ENCODE peak calls at places on chromosomes 11 and 22, in seven cellular contexts. One of them, this sample, is unnamed.

GRCh38 chr11:65373839-65374580 is 8.4 kb downstream of the SLC25A45 start:
- DNase-seq in stomach: no peak
- DNase-seq in A549: no peak
- DNase-seq in body of pancreas: no peak
- DNase-seq in tibial nerve: no peak
- DNase-seq in ovary: no peak
- DNase-seq in IMR-90: no peak
- DNase-seq in this sample: no peak

GRCh38 chr11:12137938-12138731 is 27.7 kb downstream of the MICAL2 start:
- DNase-seq in ovary: no peak
- DNase-seq in stomach: no peak
- DNase-seq in body of pancreas: no peak
- DNase-seq in tibial nerve: no peak
- DNase-seq in A549: peak; percentile 47
- DNase-seq in IMR-90: peak; percentile 98
- DNase-seq in this sample: no peak

GRCh38 chr11:131099746-131100145 is 183.5 kb upstream of the SNX19 start:
- DNase-seq in body of pancreas: no peak
- DNase-seq in A549: no peak
- DNase-seq in ovary: no peak
- DNase-seq in IMR-90: peak; percentile 36
- DNase-seq in tibial nerve: no peak
- DNase-seq in stomach: no peak
- DNase-seq in this sample: no peak

GRCh38 chr11:65553301-65554001 is 4.7 kb downstream of the LTBP3 start:
- DNase-seq in body of pancreas: no peak
- DNase-seq in A549: no peak
- DNase-seq in IMR-90: no peak
- DNase-seq in tibial nerve: no peak
- DNase-seq in ovary: peak; percentile 41
- DNase-seq in stomach: no peak
- DNase-seq in this sample: no peak

GRCh38 chr11:68596231-68596630 is 88.1 kb upstream of the GAL start:
- DNase-seq in stomach: no peak
- DNase-seq in ovary: no peak
- DNase-seq in A549: no peak
- DNase-seq in body of pancreas: no peak
- DNase-seq in IMR-90: no peak
- DNase-seq in tibial nerve: no peak
- DNase-seq in this sample: no peak

GRCh38 chr22:17576475-17576874 is 13.2 kb downstream of the SLC25A18 start:
- DNase-seq in IMR-90: peak; percentile 65
- DNase-seq in A549: no peak
- DNase-seq in tibial nerve: no peak
- DNase-seq in body of pancreas: no peak
- DNase-seq in stomach: no peak
- DNase-seq in ovary: no peak
- DNase-seq in this sample: no peak

GRCh38 chr11:69297225-69297925 is 3.4 kb downstream of the MYEOV start:
- DNase-seq in body of pancreas: peak; percentile 86
- DNase-seq in A549: peak; percentile 97
- DNase-seq in stomach: peak; percentile 92
- DNase-seq in tibial nerve: peak; percentile 90
- DNase-seq in ovary: peak; percentile 66
- DNase-seq in IMR-90: peak; percentile 99
- DNase-seq in this sample: peak; percentile 56

GRCh38 chr22:27877501-27877900 is 41.6 kb downstream of the PITPNB start:
- DNase-seq in body of pancreas: no peak
- DNase-seq in ovary: no peak
- DNase-seq in stomach: no peak
- DNase-seq in IMR-90: no peak
- DNase-seq in tibial nerve: no peak
- DNase-seq in A549: no peak
- DNase-seq in this sample: no peak

DNA sequence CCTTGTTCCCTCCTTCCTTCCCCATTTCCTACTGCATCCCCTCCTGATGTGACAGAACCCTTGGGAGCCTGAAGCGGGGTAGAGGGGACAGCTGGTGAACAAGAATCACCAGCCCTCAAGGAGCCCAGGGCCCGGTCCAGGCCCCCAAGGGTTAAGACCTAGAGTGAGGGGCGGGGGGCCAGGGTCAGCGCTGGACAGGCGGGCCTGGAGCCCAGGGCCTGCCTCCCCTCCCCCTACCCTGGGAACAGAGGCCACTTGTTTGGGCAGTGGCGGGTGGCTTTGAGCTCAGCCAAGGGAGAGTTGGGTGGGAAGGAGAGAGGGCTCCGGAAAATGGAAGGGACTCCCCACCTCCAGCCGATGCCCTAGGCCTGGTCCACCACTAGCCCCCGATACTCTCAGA is 2.1 kb downstream of the ARAP1 start:
- DNase-seq in A549: no peak
- DNase-seq in tibial nerve: no peak
- DNase-seq in ovary: no peak
- DNase-seq in IMR-90: no peak
- DNase-seq in stomach: no peak
- DNase-seq in body of pancreas: no peak
- DNase-seq in this sample: no peak
- H3K9me3 ChIP-seq in A549: no peaks in the 10 kb centered on the region
- H3K9me3 ChIP-seq in tibial nerve: no peaks in the 10 kb centered on the region
- H3K9me3 ChIP-seq in ovary: no peaks in the 10 kb centered on the region
- H3K9me3 ChIP-seq in IMR-90: no peaks in the 10 kb centered on the region
- H3K9me3 ChIP-seq in stomach: no peaks in the 10 kb centered on the region
- H3K9me3 ChIP-seq in body of pancreas: no peaks in the 10 kb centered on the region
- H3K9me3 ChIP-seq in this sample: no peaks in the 10 kb centered on the region

GRCh38 chr11:18384157-18384641 is 10.2 kb upstream of the LDHA start:
- DNase-seq in stomach: peak; percentile 63
- DNase-seq in A549: peak; percentile 94
- DNase-seq in IMR-90: peak; percentile 79
- DNase-seq in tibial nerve: peak; percentile 49
- DNase-seq in body of pancreas: peak; percentile 80
- DNase-seq in ovary: peak; percentile 68
- DNase-seq in this sample: no peak
- TF ChIP-seq POLR2A in stomach: no peak
- TF ChIP-seq POLR2A in A549: no peak
- TF ChIP-seq POLR2A in IMR-90: no peak
- TF ChIP-seq POLR2A in tibial nerve: no peak
- TF ChIP-seq POLR2A in body of pancreas: peak; percentile 27
- TF ChIP-seq POLR2A in ovary: no peak
- TF ChIP-seq POLR2A in this sample: no peak

DNA sequence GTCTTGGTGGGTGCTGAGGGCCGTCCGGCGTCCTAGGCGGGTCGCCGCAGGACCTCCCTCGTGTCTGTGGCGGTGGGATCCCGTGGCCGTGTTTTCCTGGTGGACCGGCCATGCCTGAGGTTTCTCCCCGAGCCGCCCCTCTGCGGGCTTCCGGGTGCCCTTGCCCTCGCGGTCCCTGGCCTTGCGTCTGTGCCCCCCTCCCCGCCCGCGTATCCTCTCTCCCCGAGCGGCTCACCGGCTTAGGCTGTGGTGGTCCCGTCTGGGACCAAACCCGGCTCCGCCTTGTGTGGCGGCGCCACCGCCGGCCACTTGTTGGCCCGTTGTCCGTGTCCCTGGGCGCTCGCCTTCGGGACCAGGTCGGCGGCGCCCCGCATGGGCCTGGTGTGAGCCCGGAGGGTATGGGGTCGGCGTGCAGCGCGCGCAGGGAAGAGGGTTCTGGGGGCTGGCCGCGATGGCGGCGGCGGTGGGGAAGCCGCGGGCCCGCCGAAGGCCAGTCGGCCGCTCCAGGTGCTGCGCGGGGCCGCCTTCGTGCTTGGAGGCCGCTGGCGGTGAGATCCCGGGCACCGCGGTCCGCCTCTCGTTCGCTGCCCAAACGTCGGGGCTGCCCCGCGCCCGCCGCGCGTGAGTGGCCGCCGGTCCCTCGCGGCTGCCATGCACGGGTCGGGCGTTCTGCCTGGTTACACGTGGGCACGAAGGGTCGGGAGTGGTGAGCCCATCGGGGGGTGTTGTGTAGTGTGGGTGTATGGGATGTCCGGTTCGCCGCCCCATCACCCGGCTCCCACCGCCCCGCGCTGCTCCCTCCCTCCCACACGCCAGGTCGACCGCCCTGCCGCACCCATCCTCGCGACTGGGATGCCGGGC is 3899.1 kb upstream of the OR11H1 start:
- DNase-seq in A549: no peak
- DNase-seq in tibial nerve: no peak
- DNase-seq in IMR-90: no peak
- DNase-seq in body of pancreas: no peak
- DNase-seq in ovary: no peak
- DNase-seq in stomach: no peak
- DNase-seq in this sample: no peak
- H3K9me3 ChIP-seq in A549: peaks cover 14% of the 10 kb centered on the region
- H3K9me3 ChIP-seq in tibial nerve: peaks cover 21% of the 10 kb centered on the region
- H3K9me3 ChIP-seq in IMR-90: peaks cover 49% of the 10 kb centered on the region
- H3K9me3 ChIP-seq in body of pancreas: peaks cover 7% of the 10 kb centered on the region
- H3K9me3 ChIP-seq in ovary: no peaks in the 10 kb centered on the region
- H3K9me3 ChIP-seq in stomach: peaks cover 60% of the 10 kb centered on the region
- H3K9me3 ChIP-seq in this sample: peaks cover 55% of the 10 kb centered on the region

DNA sequence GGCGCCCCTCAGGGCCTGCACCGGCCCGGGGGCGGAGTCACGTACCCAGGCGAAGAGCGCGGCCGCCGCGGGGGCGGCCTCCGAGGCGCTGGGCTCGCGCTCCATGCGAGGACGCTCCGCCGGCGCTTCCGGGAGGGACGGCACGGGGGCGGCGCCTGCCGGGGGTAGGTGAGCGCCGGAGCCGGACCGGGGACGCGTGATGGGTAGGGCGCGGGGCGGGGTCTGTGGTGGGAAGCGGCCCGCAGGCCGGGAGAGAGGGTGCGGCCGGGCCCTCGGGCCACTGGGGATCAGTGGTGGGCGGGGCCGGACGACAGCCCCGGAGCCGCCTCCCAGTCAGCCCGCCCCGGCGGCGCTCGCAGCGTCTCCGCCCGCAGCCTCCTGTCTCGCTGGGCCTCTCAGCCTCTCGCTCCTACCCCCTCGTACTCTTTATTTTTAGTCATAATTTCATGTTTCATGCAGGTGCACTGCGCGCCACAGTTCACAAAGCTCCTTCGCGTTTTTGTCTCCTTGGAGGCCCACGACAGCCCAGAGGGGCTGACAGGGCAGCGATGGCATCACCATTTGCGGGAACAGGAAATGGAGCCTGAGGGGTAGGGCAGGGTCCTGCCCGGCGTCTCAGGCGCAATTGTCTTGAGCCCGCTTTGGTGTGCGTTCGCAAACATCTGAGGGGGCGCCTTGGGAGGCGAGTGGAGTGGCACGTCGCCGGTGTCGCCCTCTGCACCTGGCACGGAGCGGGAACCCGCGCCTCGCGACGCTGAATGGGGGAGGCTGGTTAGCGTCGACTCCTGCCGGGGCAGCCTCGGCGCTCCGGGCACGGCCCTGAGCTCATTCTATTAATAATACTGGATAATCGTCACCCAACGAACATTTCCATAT is at the start of gene SERGEF:
- DNase-seq in ovary: peak; percentile 91
- DNase-seq in IMR-90: peak; percentile 84
- DNase-seq in stomach: peak; percentile 97
- DNase-seq in body of pancreas: peak; percentile 97
- DNase-seq in A549: peak; percentile 89
- DNase-seq in tibial nerve: peak; percentile 85
- DNase-seq in this sample: peak; percentile 78
- TF ChIP-seq POLR2A in ovary: peak; percentile 52
- TF ChIP-seq POLR2A in IMR-90: no peak
- TF ChIP-seq POLR2A in stomach: no peak
- TF ChIP-seq POLR2A in body of pancreas: peak; percentile 97
- TF ChIP-seq POLR2A in A549: peak; percentile 60
- TF ChIP-seq POLR2A in tibial nerve: peak; percentile 44
- TF ChIP-seq POLR2A in this sample: peak; percentile 74